ENCODE peak calls at places on chromosomes 1 and 21, in five cellular contexts. Q, K, A, R and I are unnamed samples.

GRCh38 chr21:14492890-14493289 is 53.2 kb downstream of the SAMSN1 start:
- DNase-seq in Q (no peak), K (no peak), A (no peak), R (no peak), I (no peak)

GRCh38 chr1:229227298-229227919 is 43.5 kb upstream of the RAB4A start:
- DNase-seq in Q (peak; percentile 39), R (peak; percentile 79), K (no peak), A (peak; percentile 62), I (no peak)

GRCh38 chr1:212562771-212563170 is 45.8 kb upstream of the ATF3 start:
- DNase-seq in K (no peak), A (no peak), R (no peak), Q (no peak), I (no peak)

GRCh38 chr1:35557118-35557610 is at the start of gene KIAA0319L:
- DNase-seq in K (peak; percentile 29), Q (no peak), A (no peak), R (peak; percentile 90), I (no peak)

GRCh38 chr1:180662709-180663108 is 30.9 kb downstream of the XPR1 start:
- DNase-seq in A (no peak), Q (no peak), R (no peak), K (no peak), I (no peak)

GRCh38 chr1:248840946-248841345 is 2.9 kb downstream of the ZNF672 start:
- DNase-seq in R (peak; percentile 75), Q (no peak), A (no peak), K (no peak), I (no peak)

GRCh38 chr1:51344602-51345299 is 14.4 kb upstream of the TTC39A start:
- DNase-seq in Q (no peak), A (no peak), R (peak; percentile 20), K (no peak), I (no peak)

GRCh38 chr1:116164056-116164889 is 53.1 kb downstream of the MAB21L3 start:
- DNase-seq in R (peak; percentile 27), A (no peak), K (no peak), Q (no peak), I (no peak)

GRCh38 chr1:22814176-22815042 is 103.8 kb downstream of the EPHB2 start:
- DNase-seq in K (peak; percentile 35), R (peak; percentile 46), A (no peak), Q (peak; percentile 58), I (no peak)

GRCh38 chr1:225962440-225962975 is 21.5 kb upstream of the LEFTY2 start:
- DNase-seq in A (no peak), R (peak; percentile 36), K (no peak), Q (no peak), I (no peak)

GRCh38 chr1:158146739-158147138 is 34.0 kb upstream of the CD1D start:
- DNase-seq in Q (no peak), R (no peak), K (no peak), A (peak; percentile 90), I (no peak)

GRCh38 chr1:203202431-203203245 is 16.1 kb upstream of the CHI3L1 start:
- DNase-seq in R (peak; percentile 85), A (peak; percentile 17), K (peak; percentile 73), Q (peak; percentile 78), I (no peak)

GRCh38 chr1:221228594-221228993 is 349.4 kb downstream of the HLX start:
- DNase-seq in R (no peak), K (no peak), Q (no peak), A (no peak), I (no peak)

GRCh38 chr21:38159355-38159754 is 97.4 kb upstream of the KCNJ15 start:
- DNase-seq in R (peak; percentile 88), Q (peak; percentile 83), K (peak; percentile 80), A (peak; percentile 52), I (peak; percentile 40)

GRCh38 chr1:81799939-81800740 is 594 bp upstream of the ADGRL2 start:
- DNase-seq in K (peak; percentile 66), Q (peak; percentile 76), R (peak; percentile 78), A (peak; percentile 78), I (no peak)

GRCh38 chr1:35887508-35887907 is 4.5 kb downstream of the AGO1 start:
- DNase-seq in K (no peak), R (no peak), A (no peak), Q (no peak), I (no peak)

GRCh38 chr1:42815938-42816599 is 853 bp upstream of the ERMAP start:
- DNase-seq in K (no peak), R (peak; percentile 51), Q (peak; percentile 7), A (peak; percentile 20), I (no peak)

GRCh38 chr1:87392241-87393192 is 63.8 kb downstream of the LMO4 start:
- DNase-seq in R (peak; percentile 73), K (peak; percentile 86), A (peak; percentile 53), Q (peak; percentile 89), I (no peak)

GRCh38 chr1:65717815-65718454 is 74.8 kb upstream of the PDE4B start:
- DNase-seq in R (peak; percentile 44), A (no peak), K (peak; percentile 24), Q (peak; percentile 46), I (no peak)

GRCh38 chr1:39385067-39385988 is 106.1 kb upstream of the BMP8A start:
- DNase-seq in R (no peak), A (no peak), K (no peak), Q (peak; percentile 43), I (no peak)

GRCh38 chr1:186763107-186763506 is 65.6 kb upstream of the PLA2G4A start:
- DNase-seq in A (peak; percentile 54), K (peak; percentile 79), R (peak; percentile 44), Q (peak; percentile 79), I (no peak)

GRCh38 chr1:150516050-150516591 is 569 bp downstream of the FALEC start:
- DNase-seq in K (peak; percentile 15), A (no peak), Q (peak; percentile 29), R (peak; percentile 56), I (no peak)

GRCh38 chr1:7399514-7400125 is 371.5 kb upstream of the VAMP3 start:
- DNase-seq in K (no peak), R (no peak), Q (no peak), A (no peak), I (no peak)

GRCh38 chr1:111959436-111959835 is 30.0 kb downstream of the KCND3 start:
- DNase-seq in R (no peak), A (no peak), Q (no peak), K (no peak), I (no peak)

GRCh38 chr1:235552146-235552716 is 48.0 kb upstream of the B3GALNT2 start:
- DNase-seq in Q (no peak), R (no peak), K (no peak), A (no peak), I (no peak)

GRCh38 chr1:226549094-226549936 is 751 bp downstream of the STUM start:
- DNase-seq in Q (no peak), K (no peak), A (no peak), R (peak; percentile 21), I (no peak)

GRCh38 chr21:22314963-22315362 is 1316.8 kb downstream of the NCAM2 start:
- DNase-seq in A (no peak), R (no peak), Q (no peak), K (no peak), I (no peak)

GRCh38 chr1:10671090-10671489 is 125.4 kb downstream of the CASZ1 start:
- DNase-seq in R (no peak), A (no peak), K (no peak), Q (no peak), I (no peak)

GRCh38 chr1:228416217-228416971 is at the start of gene TRIM17:
- DNase-seq in R (peak; percentile 37), K (no peak), A (no peak), Q (peak; percentile 23), I (no peak)

GRCh38 chr1:158002022-158002629 is 8.7 kb downstream of the KIRREL1 start:
- DNase-seq in A (peak; percentile 23), Q (no peak), R (peak; percentile 85), K (no peak), I (no peak)

GRCh38 chr21:40731206-40731605 is 115.8 kb downstream of the DSCAM start:
- DNase-seq in Q (no peak), K (no peak), A (no peak), R (no peak), I (no peak)

GRCh38 chr21:37166733-37167132 is 93.7 kb downstream of the TTC3 start:
- DNase-seq in K (no peak), Q (no peak), R (no peak), A (peak; percentile 21), I (no peak)

GRCh38 chr1:227774051-227774720 is 39.0 kb downstream of the SNAP47 start:
- DNase-seq in R (no peak), A (no peak), Q (no peak), K (no peak), I (no peak)

DNA sequence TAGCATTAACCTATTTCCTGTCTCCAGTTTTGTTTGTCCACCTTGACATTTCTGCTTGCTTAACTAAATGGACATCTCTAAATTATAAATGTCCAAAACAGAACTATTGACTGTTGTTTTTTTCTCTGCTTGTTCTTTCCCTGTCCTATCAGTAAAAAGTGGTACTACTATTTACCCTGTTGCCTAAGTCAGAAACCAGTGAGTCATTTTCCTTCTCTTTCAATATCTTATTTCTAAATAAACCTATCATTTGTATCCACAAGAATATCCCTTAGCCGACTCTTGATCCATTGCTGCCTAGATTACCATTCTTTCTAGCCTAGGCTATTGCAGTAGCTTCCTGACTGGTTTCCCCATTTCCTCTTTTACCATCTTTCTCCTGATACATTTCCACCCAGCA is 22.5 kb downstream of the MIER1 start:
- DNase-seq in Q (no peak), R (peak; percentile 23), A (no peak), K (no peak), I (no peak)
- H3K4me3 ChIP-seq in Q (no peak overlapping the region), R (no peak overlapping the region), A (no peak overlapping the region), K (no peak overlapping the region), I (no peak overlapping the region)

GRCh38 chr1:3029991-3030662 is 8.9 kb downstream of the ACTRT2 start:
- DNase-seq in R (no peak), A (no peak), K (no peak), Q (no peak), I (no peak)

GRCh38 chr1:3027611-3028371 is 6.5 kb downstream of the ACTRT2 start:
- DNase-seq in A (no peak), K (no peak), Q (no peak), R (no peak), I (no peak)

GRCh38 chr1:3029481-3029961 is 8.3 kb downstream of the ACTRT2 start:
- DNase-seq in A (no peak), Q (no peak), R (no peak), K (no peak), I (no peak)

GRCh38 chr1:3026581-3027511 is 5.6 kb downstream of the ACTRT2 start:
- DNase-seq in Q (no peak), K (no peak), A (no peak), R (no peak), I (no peak)

GRCh38 chr1:3028531-3029282 is 7.4 kb downstream of the ACTRT2 start:
- DNase-seq in Q (no peak), A (no peak), R (no peak), K (no peak), I (no peak)
- TF ChIP-seq EZH2 in Q (no peak), A (no peak), R (no peak), K (no peak), I (no peak)

GRCh38 chr1:161549652-161550051 is at the start of gene FCGR3A:
- DNase-seq in K (no peak), A (no peak), Q (no peak), R (no peak), I (no peak)
- H3K27ac ChIP-seq in K (no peak within 1 kb of the TSS), A (no peak within 1 kb of the TSS), Q (no peak within 1 kb of the TSS), R (no peak within 1 kb of the TSS), I (no peak within 1 kb of the TSS)

GRCh38 chr21:19510653-19511052 is 1107.1 kb upstream of the TMPRSS15 start:
- DNase-seq in R (no peak), K (no peak), Q (no peak), A (no peak), I (no peak)
- H3K4me3 ChIP-seq in R (no peak overlapping the region), K (no peak overlapping the region), Q (no peak overlapping the region), A (no peak overlapping the region), I (no peak overlapping the region)

GRCh38 chr1:3139871-3140837 is 71.2 kb downstream of the PRDM16 start:
- DNase-seq in R (peak; percentile 24), Q (no peak), A (no peak), K (no peak), I (no peak)
- TF ChIP-seq EZH2 in R (peak; percentile 56), Q (no peak), A (no peak), K (no peak), I (peak; percentile 76)